ENCODE peak calls at places on chromosomes 3 and 15, in ten cellular contexts. One of them, this sample, is unnamed. For H3K36me3, the result is how much of the 10 kb centered on the place peaks cover.

GRCh38 chr15:68214838-68215234 is 9.7 kb upstream of the CALML4 start:
- DNase-seq in IMR-90: no peak
- DNase-seq in cardiac muscle cell: no peak
- DNase-seq in astrocyte: no peak
- DNase-seq in stomach: no peak
- DNase-seq in GM23338: no peak
- DNase-seq in left ventricle myocardium inferior: peak
- DNase-seq in keratinocyte: no peak
- DNase-seq in transverse colon: no peak
- DNase-seq in breast epithelium: no peak
- DNase-seq in this sample: no peak

GRCh38 chr3:15478300-15478979 is 43.1 kb downstream of the COLQ start:
- DNase-seq in IMR-90: no peak
- DNase-seq in cardiac muscle cell: no peak
- DNase-seq in astrocyte: no peak
- DNase-seq in stomach: no peak
- DNase-seq in GM23338: no peak
- DNase-seq in left ventricle myocardium inferior: no peak
- DNase-seq in keratinocyte: no peak
- DNase-seq in transverse colon: no peak
- DNase-seq in breast epithelium: no peak
- DNase-seq in this sample: no peak

GRCh38 chr3:10495003-10495402 is 10.4 kb downstream of the ATP2B2 start:
- DNase-seq in IMR-90: peak
- DNase-seq in cardiac muscle cell: peak
- DNase-seq in astrocyte: peak
- DNase-seq in stomach: peak
- DNase-seq in GM23338: peak
- DNase-seq in left ventricle myocardium inferior: peak
- DNase-seq in keratinocyte: no peak
- DNase-seq in transverse colon: no peak
- DNase-seq in breast epithelium: peak
- DNase-seq in this sample: no peak

GRCh38 chr3:142608615-142609014 is 12.4 kb downstream of the PLS1 start:
- DNase-seq in IMR-90: no peak
- DNase-seq in cardiac muscle cell: no peak
- DNase-seq in astrocyte: no peak
- DNase-seq in stomach: no peak
- DNase-seq in GM23338: no peak
- DNase-seq in left ventricle myocardium inferior: no peak
- DNase-seq in keratinocyte: no peak
- DNase-seq in transverse colon: no peak
- DNase-seq in breast epithelium: no peak
- DNase-seq in this sample: no peak

GRCh38 chr15:50234764-50235163 is 30.8 kb downstream of the HDC start:
- DNase-seq in IMR-90: no peak
- DNase-seq in cardiac muscle cell: no peak
- DNase-seq in astrocyte: no peak
- DNase-seq in stomach: no peak
- DNase-seq in GM23338: no peak
- DNase-seq in left ventricle myocardium inferior: no peak
- DNase-seq in keratinocyte: no peak
- DNase-seq in transverse colon: no peak
- DNase-seq in breast epithelium: no peak
- DNase-seq in this sample: no peak

GRCh38 chr15:27101982-27102381 is 131.0 kb downstream of the GABRG3 start:
- DNase-seq in IMR-90: no peak
- DNase-seq in cardiac muscle cell: no peak
- DNase-seq in astrocyte: no peak
- DNase-seq in stomach: no peak
- DNase-seq in GM23338: no peak
- DNase-seq in left ventricle myocardium inferior: no peak
- DNase-seq in keratinocyte: no peak
- DNase-seq in transverse colon: no peak
- DNase-seq in breast epithelium: no peak
- DNase-seq in this sample: no peak

GRCh38 chr3:70042683-70043082 is 43.1 kb downstream of the SAMMSON start:
- DNase-seq in IMR-90: no peak
- DNase-seq in cardiac muscle cell: no peak
- DNase-seq in astrocyte: no peak
- DNase-seq in stomach: no peak
- DNase-seq in GM23338: no peak
- DNase-seq in left ventricle myocardium inferior: no peak
- DNase-seq in keratinocyte: no peak
- DNase-seq in transverse colon: no peak
- DNase-seq in breast epithelium: no peak
- DNase-seq in this sample: no peak

GRCh38 chr15:70611286-70611685 is 152.1 kb downstream of the UACA start:
- DNase-seq in IMR-90: no peak
- DNase-seq in cardiac muscle cell: no peak
- DNase-seq in astrocyte: no peak
- DNase-seq in stomach: no peak
- DNase-seq in GM23338: no peak
- DNase-seq in left ventricle myocardium inferior: no peak
- DNase-seq in keratinocyte: no peak
- DNase-seq in transverse colon: no peak
- DNase-seq in breast epithelium: no peak
- DNase-seq in this sample: no peak

GRCh38 chr3:89373459-89373858 is 266.0 kb downstream of the EPHA3 start:
- DNase-seq in IMR-90: no peak
- DNase-seq in cardiac muscle cell: peak
- DNase-seq in astrocyte: no peak
- DNase-seq in stomach: no peak
- DNase-seq in GM23338: no peak
- DNase-seq in left ventricle myocardium inferior: no peak
- DNase-seq in keratinocyte: no peak
- DNase-seq in transverse colon: no peak
- DNase-seq in breast epithelium: no peak
- DNase-seq in this sample: no peak

GRCh38 chr3:37912052-37912733 is 50.5 kb downstream of the CTDSPL start:
- DNase-seq in IMR-90: no peak
- DNase-seq in cardiac muscle cell: no peak
- DNase-seq in astrocyte: no peak
- DNase-seq in stomach: no peak
- DNase-seq in GM23338: peak
- DNase-seq in left ventricle myocardium inferior: no peak
- DNase-seq in keratinocyte: no peak
- DNase-seq in transverse colon: no peak
- DNase-seq in breast epithelium: no peak
- DNase-seq in this sample: no peak

GRCh38 chr15:25169318-25169717 is 214.5 kb downstream of the SNRPN start:
- DNase-seq in IMR-90: no peak
- DNase-seq in cardiac muscle cell: no peak
- DNase-seq in astrocyte: no peak
- DNase-seq in stomach: peak
- DNase-seq in GM23338: no peak
- DNase-seq in left ventricle myocardium inferior: no peak
- DNase-seq in keratinocyte: no peak
- DNase-seq in transverse colon: no peak
- DNase-seq in breast epithelium: peak
- DNase-seq in this sample: peak

GRCh38 chr3:31693346-31693745 is 160.6 kb downstream of the STT3B start:
- DNase-seq in IMR-90: no peak
- DNase-seq in cardiac muscle cell: no peak
- DNase-seq in astrocyte: no peak
- DNase-seq in stomach: no peak
- DNase-seq in GM23338: no peak
- DNase-seq in left ventricle myocardium inferior: no peak
- DNase-seq in keratinocyte: no peak
- DNase-seq in transverse colon: no peak
- DNase-seq in breast epithelium: no peak
- DNase-seq in this sample: no peak

GRCh38 chr3:147411235-147411607 is 2.1 kb downstream of the ZIC1 start:
- DNase-seq in IMR-90: peak
- DNase-seq in cardiac muscle cell: no peak
- DNase-seq in astrocyte: no peak
- DNase-seq in stomach: no peak
- DNase-seq in GM23338: peak
- DNase-seq in left ventricle myocardium inferior: no peak
- DNase-seq in keratinocyte: no peak
- DNase-seq in transverse colon: no peak
- DNase-seq in breast epithelium: no peak
- DNase-seq in this sample: no peak

GRCh38 chr3:172102123-172102882 is 62.9 kb downstream of the FNDC3B start:
- DNase-seq in IMR-90: no peak
- DNase-seq in cardiac muscle cell: no peak
- DNase-seq in astrocyte: no peak
- DNase-seq in stomach: no peak
- DNase-seq in GM23338: no peak
- DNase-seq in left ventricle myocardium inferior: no peak
- DNase-seq in keratinocyte: no peak
- DNase-seq in transverse colon: peak
- DNase-seq in breast epithelium: no peak
- DNase-seq in this sample: no peak

GRCh38 chr3:11651900-11652299 is 8.2 kb upstream of the VGLL4 start:
- DNase-seq in IMR-90: peak
- DNase-seq in cardiac muscle cell: peak
- DNase-seq in astrocyte: no peak
- DNase-seq in stomach: no peak
- DNase-seq in GM23338: peak
- DNase-seq in left ventricle myocardium inferior: no peak
- DNase-seq in keratinocyte: no peak
- DNase-seq in transverse colon: no peak
- DNase-seq in breast epithelium: no peak
- DNase-seq in this sample: no peak

GRCh38 chr15:65913631-65914199 is 44.4 kb downstream of the RAB11A start:
- DNase-seq in IMR-90: no peak
- DNase-seq in cardiac muscle cell: no peak
- DNase-seq in astrocyte: no peak
- DNase-seq in stomach: no peak
- DNase-seq in GM23338: no peak
- DNase-seq in left ventricle myocardium inferior: no peak
- DNase-seq in keratinocyte: no peak
- DNase-seq in transverse colon: no peak
- DNase-seq in breast epithelium: no peak
- DNase-seq in this sample: peak

GRCh38 chr3:176206809-176207208 is 990.5 kb downstream of the TBL1XR1 start:
- DNase-seq in IMR-90: no peak
- DNase-seq in cardiac muscle cell: no peak
- DNase-seq in astrocyte: no peak
- DNase-seq in stomach: no peak
- DNase-seq in GM23338: no peak
- DNase-seq in left ventricle myocardium inferior: no peak
- DNase-seq in keratinocyte: no peak
- DNase-seq in transverse colon: no peak
- DNase-seq in breast epithelium: no peak
- DNase-seq in this sample: no peak

GRCh38 chr3:124281453-124282316 is 289.8 kb upstream of the ROPN1 start:
- DNase-seq in IMR-90: peak
- DNase-seq in cardiac muscle cell: peak
- DNase-seq in astrocyte: peak
- DNase-seq in stomach: no peak
- DNase-seq in GM23338: peak
- DNase-seq in left ventricle myocardium inferior: no peak
- DNase-seq in keratinocyte: no peak
- DNase-seq in transverse colon: peak
- DNase-seq in breast epithelium: no peak
- DNase-seq in this sample: no peak

DNA sequence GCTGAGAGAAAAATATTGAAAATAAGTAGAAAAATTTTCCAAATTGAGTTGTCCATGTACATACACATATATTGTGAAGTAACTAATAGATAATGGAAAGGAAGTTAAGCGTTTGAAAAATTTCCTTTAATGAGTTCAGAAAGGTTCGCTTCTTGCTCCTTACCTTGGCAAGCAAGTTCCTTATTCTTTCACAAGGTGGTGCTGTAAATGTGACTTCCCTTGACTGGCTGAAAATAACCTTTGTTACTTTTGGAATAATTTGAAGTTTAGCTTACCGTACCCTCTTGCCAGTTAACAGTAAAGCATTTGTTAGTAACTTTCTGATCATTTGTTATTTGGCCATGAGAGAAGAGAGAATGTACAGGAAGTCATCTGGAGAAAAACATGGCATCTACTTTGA is 41.6 kb downstream of the PYDC2 start:
- DNase-seq in IMR-90: no peak
- DNase-seq in cardiac muscle cell: peak
- DNase-seq in astrocyte: no peak
- DNase-seq in stomach: no peak
- DNase-seq in GM23338: peak
- DNase-seq in left ventricle myocardium inferior: no peak
- DNase-seq in keratinocyte: no peak
- DNase-seq in transverse colon: no peak
- DNase-seq in breast epithelium: no peak
- DNase-seq in this sample: no peak
- TF ChIP-seq CTCF in IMR-90: no peak
- TF ChIP-seq CTCF in cardiac muscle cell: peak
- TF ChIP-seq CTCF in astrocyte: peak
- TF ChIP-seq CTCF in stomach: no peak
- TF ChIP-seq CTCF in GM23338: peak
- TF ChIP-seq CTCF in left ventricle myocardium inferior: peak
- TF ChIP-seq CTCF in keratinocyte: peak
- TF ChIP-seq CTCF in transverse colon: no peak
- TF ChIP-seq CTCF in breast epithelium: no peak
- TF ChIP-seq CTCF in this sample: peak

GRCh38 chr15:101272584-101272983 is 4.7 kb downstream of the SELENOS start:
- DNase-seq in IMR-90: no peak
- DNase-seq in cardiac muscle cell: no peak
- DNase-seq in astrocyte: no peak
- DNase-seq in stomach: no peak
- DNase-seq in GM23338: no peak
- DNase-seq in left ventricle myocardium inferior: no peak
- DNase-seq in keratinocyte: no peak
- DNase-seq in transverse colon: no peak
- DNase-seq in breast epithelium: no peak
- DNase-seq in this sample: no peak
- H3K36me3 ChIP-seq in IMR-90: half or more
- H3K36me3 ChIP-seq in cardiac muscle cell: under half
- H3K36me3 ChIP-seq in astrocyte: half or more
- H3K36me3 ChIP-seq in stomach: under half
- H3K36me3 ChIP-seq in GM23338: under half
- H3K36me3 ChIP-seq in left ventricle myocardium inferior: half or more
- H3K36me3 ChIP-seq in keratinocyte: under half
- H3K36me3 ChIP-seq in transverse colon: under half
- H3K36me3 ChIP-seq in breast epithelium: under half
- H3K36me3 ChIP-seq in this sample: half or more

DNA sequence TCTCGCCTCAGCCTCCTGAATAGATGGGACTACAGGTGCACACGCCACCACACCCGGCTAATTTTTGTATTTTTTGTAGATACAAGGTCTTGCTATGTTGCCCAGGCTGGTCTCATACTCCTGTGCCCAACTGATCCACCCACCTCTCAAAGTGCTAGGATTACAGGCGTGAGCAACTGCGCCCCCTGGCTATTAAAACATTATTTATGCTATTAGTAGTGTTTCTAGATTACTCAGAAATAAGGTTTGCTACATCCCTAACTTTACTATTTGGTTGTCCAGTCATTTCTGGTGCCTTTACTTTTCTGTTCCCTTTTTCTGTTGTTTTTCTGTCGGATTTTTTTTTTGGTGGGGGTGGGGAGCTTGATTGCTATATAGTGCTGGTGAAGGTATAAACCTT is 393.6 kb upstream of the TPM1 start:
- DNase-seq in IMR-90: no peak
- DNase-seq in cardiac muscle cell: peak
- DNase-seq in astrocyte: no peak
- DNase-seq in stomach: no peak
- DNase-seq in GM23338: peak
- DNase-seq in left ventricle myocardium inferior: no peak
- DNase-seq in keratinocyte: no peak
- DNase-seq in transverse colon: no peak
- DNase-seq in breast epithelium: no peak
- DNase-seq in this sample: no peak
- TF ChIP-seq CTCF in IMR-90: peak
- TF ChIP-seq CTCF in cardiac muscle cell: peak
- TF ChIP-seq CTCF in astrocyte: no peak
- TF ChIP-seq CTCF in stomach: peak
- TF ChIP-seq CTCF in GM23338: peak
- TF ChIP-seq CTCF in left ventricle myocardium inferior: peak
- TF ChIP-seq CTCF in keratinocyte: peak
- TF ChIP-seq CTCF in transverse colon: no peak
- TF ChIP-seq CTCF in breast epithelium: no peak
- TF ChIP-seq CTCF in this sample: peak

GRCh38 chr3:115577000-115577399 is 46.3 kb upstream of the GAP43 start:
- DNase-seq in IMR-90: no peak
- DNase-seq in cardiac muscle cell: no peak
- DNase-seq in astrocyte: no peak
- DNase-seq in stomach: no peak
- DNase-seq in GM23338: no peak
- DNase-seq in left ventricle myocardium inferior: no peak
- DNase-seq in keratinocyte: no peak
- DNase-seq in transverse colon: no peak
- DNase-seq in breast epithelium: no peak
- DNase-seq in this sample: no peak
- H3K36me3 ChIP-seq in IMR-90: under half
- H3K36me3 ChIP-seq in cardiac muscle cell: under half
- H3K36me3 ChIP-seq in astrocyte: under half
- H3K36me3 ChIP-seq in stomach: under half
- H3K36me3 ChIP-seq in GM23338: under half
- H3K36me3 ChIP-seq in left ventricle myocardium inferior: under half
- H3K36me3 ChIP-seq in keratinocyte: under half
- H3K36me3 ChIP-seq in transverse colon: under half
- H3K36me3 ChIP-seq in breast epithelium: under half
- H3K36me3 ChIP-seq in this sample: under half

This sample was measured in RWPE2.